ENCODE peak calls at places on chromosomes 7 and 10, in ten cellular contexts. B is tibial artery; O is activated CD4-positive, alpha-beta T cell treated with anti-CD3 and anti-CD28 coated beads for 48 hours; E is T1000; K is T-cell; I is hippocampal formation; U is HCEC 1CT; P is amniotic stem cell; Y is B cell; H is DND-41. A is an unnamed sample.

GRCh38 chr7:27670676-27671075 is 8.0 kb upstream of the HIBADH start:
- DNase-seq in B (no peak), O (no peak), E (no peak), K (no peak), I (no peak), U (no peak), P (no peak), Y (no peak), H (no peak), A (no peak)

GRCh38 chr7:64183126-64183742 is 23.8 kb upstream of the ZNF735 start:
- DNase-seq in B (no peak), O (peak; percentile 57), E (no peak), K (peak; percentile 18), I (no peak), U (no peak), P (no peak), Y (peak; percentile 56), H (no peak), A (no peak)

GRCh38 chr10:79385804-79386531 is 38.7 kb downstream of the PPIF start:
- DNase-seq in B (peak; percentile 66), O (peak; percentile 1), E (no peak), K (no peak), I (no peak), U (no peak), P (no peak), Y (no peak), H (no peak), A (no peak)

GRCh38 chr7:24241216-24241615 is 42.8 kb upstream of the NPY start:
- DNase-seq in B (no peak), O (no peak), E (no peak), K (no peak), I (no peak), U (no peak), P (no peak), Y (no peak), H (no peak), A (no peak)

GRCh38 chr10:125797999-125798662 is 22.5 kb upstream of the MMP21 start:
- DNase-seq in B (no peak), O (no peak), E (no peak), K (no peak), I (no peak), U (no peak), P (no peak), Y (no peak), H (no peak), A (no peak)

GRCh38 chr7:159008055-159008405 is 136.6 kb downstream of the VIPR2 start:
- DNase-seq in B (no peak), O (no peak), E (no peak), K (no peak), I (no peak), U (no peak), P (no peak), Y (no peak), H (no peak), A (no peak)

GRCh38 chr10:85124592-85124991 is 796.2 kb downstream of the CCSER2 start:
- DNase-seq in B (no peak), O (no peak), E (peak; percentile 72), K (no peak), I (peak; percentile 74), U (no peak), P (no peak), Y (no peak), H (no peak), A (no peak)

GRCh38 chr10:128069351-128070051 is 56.7 kb downstream of the MKI67 start:
- DNase-seq in B (peak; percentile 70), O (peak; percentile 85), E (no peak), K (peak; percentile 81), I (peak; percentile 73), U (peak; percentile 70), P (peak; percentile 46), Y (peak; percentile 88), H (peak; percentile 78), A (peak; percentile 43)

GRCh38 chr10:68564712-68565111 is 4.6 kb downstream of the TET1 start:
- DNase-seq in B (no peak), O (no peak), E (no peak), K (no peak), I (no peak), U (no peak), P (no peak), Y (no peak), H (no peak), A (no peak)

GRCh38 chr7:154865984-154866685 is 136.8 kb downstream of the PAXIP1 start:
- DNase-seq in B (peak; percentile 29), O (no peak), E (no peak), K (no peak), I (no peak), U (no peak), P (no peak), Y (no peak), H (no peak), A (no peak)

GRCh38 chr10:63837043-63837442 is 315.8 kb downstream of the REEP3 start:
- DNase-seq in B (no peak), O (no peak), E (no peak), K (no peak), I (no peak), U (no peak), P (no peak), Y (no peak), H (no peak), A (no peak)

GRCh38 chr7:101626069-101626671 is 2.9 kb downstream of the MYL10 start:
- DNase-seq in B (no peak), O (no peak), E (no peak), K (no peak), I (no peak), U (no peak), P (no peak), Y (no peak), H (no peak), A (no peak)

GRCh38 chr10:74542077-74542476 is 284.3 kb upstream of the KAT6B start:
- DNase-seq in B (peak; percentile 66), O (no peak), E (no peak), K (no peak), I (no peak), U (peak; percentile 77), P (peak; percentile 53), Y (no peak), H (no peak), A (peak; percentile 73)

GRCh38 chr10:31320598-31321211 is 1.7 kb downstream of the ZEB1 start:
- DNase-seq in B (peak; percentile 78), O (peak; percentile 38), E (no peak), K (peak; percentile 48), I (no peak), U (peak; percentile 63), P (peak; percentile 63), Y (peak; percentile 59), H (peak; percentile 49), A (no peak)

GRCh38 chr7:65974191-65974801 is 7.7 kb downstream of the GUSB start:
- DNase-seq in B (peak; percentile 57), O (no peak), E (no peak), K (no peak), I (no peak), U (no peak), P (no peak), Y (no peak), H (no peak), A (no peak)

GRCh38 chr10:11539191-11539868 is 72.1 kb downstream of the USP6NL start:
- DNase-seq in B (no peak), O (no peak), E (no peak), K (no peak), I (no peak), U (peak; percentile 63), P (no peak), Y (no peak), H (no peak), A (no peak)

GRCh38 chr7:144827581-144828139 is 8.2 kb downstream of the TPK1 start:
- DNase-seq in B (no peak), O (no peak), E (no peak), K (no peak), I (no peak), U (no peak), P (no peak), Y (no peak), H (no peak), A (no peak)

GRCh38 chr7:40469481-40469880 is 334.7 kb downstream of the SUGCT start:
- DNase-seq in B (no peak), O (no peak), E (no peak), K (no peak), I (no peak), U (peak; percentile 83), P (peak; percentile 68), Y (no peak), H (no peak), A (peak; percentile 84)

GRCh38 chr7:69670701-69671100 is 72.4 kb downstream of the AUTS2 start:
- DNase-seq in B (no peak), O (no peak), E (no peak), K (no peak), I (no peak), U (no peak), P (no peak), Y (no peak), H (no peak), A (no peak)

GRCh38 chr10:10780746-10781145 is 236.9 kb upstream of the CELF2 start:
- DNase-seq in B (no peak), O (no peak), E (no peak), K (no peak), I (no peak), U (peak; percentile 59), P (no peak), Y (no peak), H (no peak), A (no peak)

GRCh38 chr7:99380032-99380822 is 5.7 kb downstream of the ARPC1B start:
- DNase-seq in B (no peak), O (peak; percentile 64), E (no peak), K (peak; percentile 50), I (peak; percentile 68), U (peak; percentile 34), P (no peak), Y (peak; percentile 78), H (peak; percentile 62), A (no peak)

GRCh38 chr10:38054361-38054797 is 39.8 kb upstream of the ZNF37A start:
- DNase-seq in B (no peak), O (no peak), E (no peak), K (no peak), I (no peak), U (peak; percentile 85), P (peak; percentile 21), Y (no peak), H (no peak), A (peak; percentile 76)

GRCh38 chr10:71188201-71188600 is 24.2 kb upstream of the UNC5B start:
- DNase-seq in B (no peak), O (no peak), E (no peak), K (no peak), I (peak; percentile 6), U (no peak), P (no peak), Y (no peak), H (no peak), A (no peak)

GRCh38 chr10:70539471-70539870 is 60.9 kb downstream of the PALD1 start:
- DNase-seq in B (no peak), O (no peak), E (no peak), K (no peak), I (no peak), U (no peak), P (no peak), Y (no peak), H (no peak), A (no peak)

GRCh38 chr7:55992346-55992745 is 28.0 kb downstream of the NIPSNAP2 start:
- DNase-seq in B (no peak), O (no peak), E (no peak), K (no peak), I (no peak), U (no peak), P (no peak), Y (no peak), H (no peak), A (no peak)

GRCh38 chr10:120578123-120578522 is 121.1 kb downstream of the PLPP4 start:
- DNase-seq in B (no peak), O (no peak), E (no peak), K (no peak), I (no peak), U (no peak), P (no peak), Y (no peak), H (no peak), A (no peak)